ENCODE peak calls at places on chromosome 10, in six cellular contexts. C is body of pancreas, T is breast epithelium, A is prostate gland, J is Peyer's patch, U is suprapubic skin. I is an unnamed sample.
A peak's percentile ranks its signal among the peaks of the same experiment; 100 is the strongest.

GRCh38 chr10:14114791-14115190 is 215.9 kb downstream of the FRMD4A start:
- DNase-seq in C (no peak), T (no peak), A (no peak), J (no peak), U (no peak), I (no peak)

GRCh38 chr10:100482181-100482833 is 19.5 kb downstream of the WNT8B start:
- DNase-seq in C (peak; percentile 85), T (peak; percentile 77), A (peak; percentile 66), J (peak; percentile 80), U (peak; percentile 68), I (peak; percentile 69)

GRCh38 chr10:34996843-34997242 is 93.3 kb downstream of the CUL2 start:
- DNase-seq in C (no peak), T (no peak), A (no peak), J (no peak), U (no peak), I (no peak)

GRCh38 chr10:32256613-32257437 is 90.1 kb downstream of the EPC1 start:
- DNase-seq in C (peak; percentile 53), T (peak; percentile 62), A (peak; percentile 54), J (peak; percentile 74), U (no peak), I (peak; percentile 71)

GRCh38 chr10:45463244-45464116 is 89.5 kb downstream of the ALOX5 start:
- DNase-seq in C (no peak), T (no peak), A (no peak), J (no peak), U (no peak), I (no peak)

GRCh38 chr10:7264313-7264741 is 146.5 kb downstream of the SFMBT2 start:
- DNase-seq in C (no peak), T (no peak), A (no peak), J (no peak), U (no peak), I (no peak)

GRCh38 chr10:102626026-102626686 is 18.1 kb upstream of the TRIM8 start:
- DNase-seq in C (no peak), T (no peak), A (no peak), J (no peak), U (no peak), I (no peak)

GRCh38 chr10:48582970-48583369 is 21.9 kb downstream of the ARHGAP22 start:
- DNase-seq in C (no peak), T (no peak), A (no peak), J (no peak), U (no peak), I (no peak)

GRCh38 chr10:34723746-34724145 is 91.3 kb downstream of the PARD3 start:
- DNase-seq in C (peak; percentile 45), T (no peak), A (peak; percentile 33), J (no peak), U (no peak), I (no peak)

GRCh38 chr10:18303851-18304800 is 163.9 kb downstream of the CACNB2 start:
- DNase-seq in C (no peak), T (no peak), A (no peak), J (no peak), U (no peak), I (no peak)

GRCh38 chr10:80855348-80855971 is 317.8 kb downstream of the SH2D4B start:
- DNase-seq in C (no peak), T (no peak), A (no peak), J (no peak), U (no peak), I (peak; percentile 53)

DNA sequence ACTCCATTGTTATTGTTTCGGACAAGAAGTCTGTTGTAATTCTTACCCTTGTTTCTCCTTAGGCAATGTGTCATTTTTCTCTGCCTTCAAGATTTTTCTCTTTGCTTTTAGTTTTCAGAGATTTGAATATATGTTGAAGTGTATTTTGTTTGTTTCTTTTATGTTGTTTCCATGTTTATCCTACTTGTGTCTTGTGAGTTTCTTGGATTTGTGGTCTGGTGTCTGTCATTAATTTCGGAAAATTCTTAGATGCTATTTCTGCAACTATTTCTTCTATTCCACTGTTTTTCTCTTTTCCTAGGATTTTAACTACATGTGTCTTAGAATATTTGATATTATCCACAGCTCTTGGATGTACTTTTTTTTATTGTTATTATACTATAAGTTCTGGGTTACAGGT is 20.1 kb upstream of the CXCL12 start:
- DNase-seq in C (no peak), T (no peak), A (no peak), J (no peak), U (no peak), I (no peak)
- H3K4me1 ChIP-seq in C (no peaks in the 10 kb centered on the region), T (no peaks in the 10 kb centered on the region), A (no peaks in the 10 kb centered on the region), J (no peaks in the 10 kb centered on the region), U (no peaks in the 10 kb centered on the region), I (no peaks in the 10 kb centered on the region)

DNA sequence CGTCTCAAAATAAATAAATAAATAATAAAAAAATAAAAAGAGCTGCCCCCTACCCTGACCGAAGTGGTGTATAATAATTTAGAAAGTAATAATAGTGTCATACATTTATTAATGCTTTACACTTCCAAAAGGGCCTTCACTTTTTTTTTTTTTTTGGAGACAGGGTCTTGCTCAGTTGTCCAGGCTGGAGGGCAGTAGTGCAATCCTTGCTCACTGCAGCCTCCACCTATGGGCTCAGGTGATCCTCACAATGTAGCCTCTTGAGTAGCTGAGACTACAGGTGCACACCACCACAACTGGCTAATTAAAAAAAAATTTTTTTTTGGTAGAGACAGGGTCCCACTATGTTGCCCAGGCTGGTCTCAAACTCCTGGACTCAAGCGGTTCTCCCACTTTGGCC is 1.4 kb downstream of the FAM149B1 start:
- DNase-seq in C (no peak), T (no peak), A (no peak), J (no peak), U (no peak), I (no peak)
- H3K4me3 ChIP-seq in C (no peak overlapping the region), T (no peak overlapping the region), A (no peak overlapping the region), J (no peak overlapping the region), U (no peak overlapping the region), I (no peak overlapping the region)

GRCh38 chr10:84139126-84140035 is at the start of gene GHITM:
- DNase-seq in C (peak; percentile 99), T (peak; percentile 99), A (peak; percentile 99), J (peak; percentile 100), U (peak; percentile 100), I (peak; percentile 99)
- TF ChIP-seq POLR2A in C (peak; percentile 95), T (peak; percentile 87), A (peak; percentile 74), J (peak; percentile 97), U (peak; percentile 73), I (peak; percentile 94)

GRCh38 chr10:75773813-75774547 is 342.6 kb downstream of the LRMDA start:
- DNase-seq in C (no peak), T (no peak), A (no peak), J (no peak), U (no peak), I (no peak)
- H3K4me1 ChIP-seq in C (peaks cover 65% of the 10 kb centered on the region), T (no peaks in the 10 kb centered on the region), A (peaks cover 8% of the 10 kb centered on the region), J (no peaks in the 10 kb centered on the region), U (peaks cover 10% of the 10 kb centered on the region), I (no peaks in the 10 kb centered on the region)

GRCh38 chr10:72779874-72780273 is 87.9 kb downstream of the MCU start:
- DNase-seq in C (no peak), T (no peak), A (no peak), J (no peak), U (no peak), I (no peak)

GRCh38 chr10:72790216-72790990 is 98.5 kb downstream of the MCU start:
- DNase-seq in C (no peak), T (no peak), A (no peak), J (no peak), U (no peak), I (no peak)

GRCh38 chr10:72785422-72785818 is 93.5 kb downstream of the MCU start:
- DNase-seq in C (no peak), T (no peak), A (no peak), J (no peak), U (no peak), I (no peak)

GRCh38 chr10:72783290-72783689 is 91.3 kb downstream of the MCU start:
- DNase-seq in C (no peak), T (no peak), A (no peak), J (no peak), U (no peak), I (no peak)

GRCh38 chr10:72784551-72785421 is 92.8 kb downstream of the MCU start:
- DNase-seq in C (peak; percentile 18), T (no peak), A (peak; percentile 36), J (no peak), U (no peak), I (peak; percentile 47)
- H3K4me3 ChIP-seq in C (no peak overlapping the region), T (no peak overlapping the region), A (no peak overlapping the region), J (no peak overlapping the region), U (no peak overlapping the region), I (no peak overlapping the region)

GRCh38 chr10:92290837-92291609 is at the start of the genes CPEB3 and MARCHF5:
- DNase-seq in C (peak; percentile 97), T (peak; percentile 94), A (peak; percentile 97), J (peak; percentile 98), U (peak; percentile 97), I (peak; percentile 98)
- TF ChIP-seq POLR2A in C (peak; percentile 85), T (peak; percentile 13), A (peak; percentile 88), J (peak; percentile 80), U (no peak), I (peak; percentile 90)

GRCh38 chr10:110672580-110672919 is 28.4 kb downstream of the RBM20 start:
- DNase-seq in C (no peak), T (no peak), A (no peak), J (no peak), U (no peak), I (no peak)
- H3K4me1 ChIP-seq in C (peaks cover 4% of the 10 kb centered on the region), T (no peaks in the 10 kb centered on the region), A (no peaks in the 10 kb centered on the region), J (no peaks in the 10 kb centered on the region), U (peaks cover 14% of the 10 kb centered on the region), I (peaks cover 3% of the 10 kb centered on the region)

DNA sequence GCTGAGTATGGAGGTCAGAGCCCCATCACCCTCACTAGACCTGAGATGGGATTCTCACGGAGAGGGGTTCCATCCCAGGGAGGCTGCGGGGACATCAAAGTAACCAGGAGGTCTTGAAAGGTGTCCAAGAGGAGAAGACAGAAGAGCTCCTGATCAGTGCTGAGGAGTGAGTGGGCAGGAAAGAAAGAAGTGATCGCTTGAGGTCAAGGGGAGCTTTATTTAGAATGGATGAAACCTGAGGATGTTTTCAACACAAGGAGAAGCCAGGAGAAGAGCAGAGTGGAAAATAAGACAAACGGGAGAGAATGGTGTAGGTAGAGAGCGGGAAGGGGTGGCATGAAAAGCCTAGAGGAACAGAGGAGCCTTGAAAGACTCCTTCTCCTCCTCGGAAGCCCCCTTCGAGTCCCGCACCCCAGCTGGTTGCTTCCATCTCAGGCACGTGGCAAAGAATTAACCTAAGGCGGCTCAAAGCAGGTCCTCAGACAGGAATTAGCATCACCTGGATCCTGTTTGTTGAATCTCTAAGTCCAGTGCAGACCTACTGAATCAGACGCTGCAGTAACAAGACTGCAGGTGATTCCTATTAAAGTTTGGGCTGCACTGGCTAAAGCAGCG is 5.8 kb downstream of the SVIL start:
- DNase-seq in C (no peak), T (no peak), A (no peak), J (no peak), U (no peak), I (peak; percentile 21)
- H3K4me3 ChIP-seq in C (no peak overlapping the region), T (no peak overlapping the region), A (no peak overlapping the region), J (no peak overlapping the region), U (no peak overlapping the region), I (no peak overlapping the region)

I was measured in right lobe of liver.